ENCODE peak calls at places on chromosomes 6 and 20, in four cellular contexts. R is GM20000, U is A172, K is HEK293T. X is an unnamed sample.

GRCh38 chr6:149157126-149157525 is 160.4 kb upstream of the TAB2 start:
- DNase-seq in U (no peak), R (no peak), K (no peak), X (no peak)

GRCh38 chr6:55980627-55981211 is 105.3 kb upstream of the BMP5 start:
- DNase-seq in R (peak; percentile 22), U (peak; percentile 33), K (peak; percentile 16), X (peak; percentile 36)

GRCh38 chr6:94270040-94270689 is 850.8 kb upstream of the EPHA7 start:
- DNase-seq in K (no peak), R (no peak), U (no peak), X (no peak)

GRCh38 chr6:32198866-32199265 is 6.4 kb upstream of the GPSM3 start:
- DNase-seq in K (no peak), R (no peak), U (no peak), X (no peak)

GRCh38 chr6:87700729-87701675 is 1.0 kb downstream of the AKIRIN2 start:
- DNase-seq in R (peak; percentile 69), U (peak; percentile 55), K (peak; percentile 53), X (peak; percentile 63)

GRCh38 chr20:38316341-38316740 is 12.4 kb downstream of the BPI start:
- DNase-seq in K (no peak), U (no peak), R (no peak), X (no peak)

GRCh38 chr20:8414611-8415274 is 282.7 kb downstream of the PLCB1 start:
- DNase-seq in K (no peak), R (no peak), U (no peak), X (no peak)

GRCh38 chr6:160462551-160463109 is 114.5 kb downstream of the SLC22A3 start:
- DNase-seq in K (no peak), R (peak; percentile 60), U (peak; percentile 95), X (peak; percentile 30)

GRCh38 chr6:100346828-100347227 is 117.9 kb downstream of the SIM1 start:
- DNase-seq in K (no peak), R (no peak), U (peak; percentile 21), X (no peak)

GRCh38 chr6:20708367-20709124 is 174.3 kb downstream of the CDKAL1 start:
- DNase-seq in R (peak; percentile 26), K (no peak), U (no peak), X (peak; percentile 31)

GRCh38 chr6:20291764-20292227 is 79.5 kb upstream of the MBOAT1 start:
- DNase-seq in R (peak; percentile 71), K (peak; percentile 73), U (peak; percentile 78), X (peak; percentile 62)

GRCh38 chr20:18527339-18527738 is 19.6 kb downstream of the SEC23B start:
- DNase-seq in R (no peak), U (no peak), K (no peak), X (no peak)

GRCh38 chr6:7215140-7215539 is 97.9 kb downstream of the SSR1 start:
- DNase-seq in K (no peak), R (no peak), U (peak; percentile 15), X (no peak)

GRCh38 chr6:105484238-105485161 is 81.6 kb upstream of the PREP start:
- DNase-seq in U (peak; percentile 48), R (peak; percentile 24), K (peak; percentile 31), X (no peak)

GRCh38 chr20:17621229-17621968 is 51.5 kb downstream of the DSTN start:
- DNase-seq in R (no peak), K (no peak), U (no peak), X (peak; percentile 19)

GRCh38 chr6:16760536-16761468 is at the start of gene ATXN1:
- DNase-seq in K (no peak), U (no peak), R (peak; percentile 81), X (peak; percentile 56)

GRCh38 chr6:30683980-30684338 is 2.5 kb downstream of the PPP1R18 start:
- DNase-seq in K (no peak), R (no peak), U (no peak), X (no peak)

GRCh38 chr20:2122921-2123320 is 21.3 kb downstream of the STK35 start:
- DNase-seq in K (no peak), R (no peak), U (no peak), X (no peak)

GRCh38 chr6:110037726-110038295 is 59.7 kb downstream of the GPR6 start:
- DNase-seq in K (no peak), U (no peak), R (no peak), X (no peak)

GRCh38 chr6:33822575-33823395 is 19.0 kb upstream of the MLN start:
- DNase-seq in R (no peak), K (peak; percentile 84), U (peak; percentile 21), X (no peak)

GRCh38 chr20:3044336-3044965 is 1.0 kb downstream of the GNRH2 start:
- DNase-seq in R (no peak), U (no peak), K (no peak), X (no peak)

GRCh38 chr6:144160452-144160851 is 10.1 kb downstream of the STX11 start:
- DNase-seq in K (no peak), R (no peak), U (no peak), X (no peak)

X was measured in GM13976.